ENCODE peak calls at places on chromosomes 11 and 22, in nine cellular contexts. V, T, F, R, X, D, Z, A and Q are unnamed samples.

GRCh38 chr11:3826721-3827120 is 14.0 kb downstream of the RHOG start:
- DNase-seq in T (no peak), F (no peak), D (no peak), Z (no peak), R (no peak), A (no peak), V (no peak), X (no peak), Q (no peak)

GRCh38 chr11:66293777-66294625 is 2.3 kb downstream of the TMEM151A start:
- DNase-seq in A (no peak), Z (no peak), X (no peak), T (no peak), V (no peak), D (no peak), R (peak; percentile 55), F (no peak), Q (no peak)

GRCh38 chr22:36311386-36312085 is 58.6 kb downstream of the APOL1 start:
- DNase-seq in A (no peak), F (no peak), D (no peak), Z (no peak), R (no peak), V (no peak), T (no peak), X (peak; percentile 67), Q (no peak)

GRCh38 chr11:65651589-65652510 is 10.9 kb downstream of the RELA start:
- DNase-seq in R (peak; percentile 58), D (peak; percentile 34), X (peak; percentile 33), Z (no peak), T (peak; percentile 60), V (peak; percentile 78), A (no peak), F (no peak), Q (peak; percentile 64)

GRCh38 chr11:96338910-96339703 is 3.9 kb downstream of the MAML2 start:
- DNase-seq in T (peak; percentile 78), Z (no peak), V (peak; percentile 90), X (peak; percentile 74), F (peak; percentile 67), A (peak; percentile 36), D (no peak), R (peak; percentile 86), Q (no peak)

GRCh38 chr22:39923689-39924088 is 22.8 kb downstream of the GRAP2 start:
- DNase-seq in A (no peak), R (no peak), V (no peak), D (no peak), T (no peak), X (no peak), F (no peak), Z (no peak), Q (no peak)

GRCh38 chr11:7605544-7605943 is 67.8 kb downstream of the CYB5R2 start:
- DNase-seq in F (no peak), R (no peak), Z (no peak), A (no peak), V (peak; percentile 85), D (no peak), X (peak; percentile 15), T (no peak), Q (no peak)

GRCh38 chr11:93648168-93648567 is 13.3 kb upstream of the CEP295 start:
- DNase-seq in T (peak; percentile 10), D (peak; percentile 16), R (no peak), F (peak; percentile 53), X (peak; percentile 30), V (peak; percentile 33), A (no peak), Z (no peak), Q (no peak)

GRCh38 chr11:92552942-92553341 is 328.3 kb downstream of the FAT3 start:
- DNase-seq in A (no peak), X (no peak), T (peak; percentile 2), V (peak; percentile 12), R (no peak), F (peak; percentile 41), Z (no peak), D (no peak), Q (no peak)

GRCh38 chr11:34627197-34627596 is 6.3 kb downstream of the EHF start:
- DNase-seq in X (no peak), T (no peak), V (peak; percentile 93), Z (no peak), R (no peak), F (no peak), D (no peak), A (no peak), Q (no peak)

GRCh38 chr22:47859891-47860290 is 1097.4 kb downstream of the TBC1D22A start:
- DNase-seq in T (no peak), X (no peak), V (no peak), Z (no peak), D (no peak), A (no peak), R (peak; percentile 24), F (no peak), Q (no peak)

GRCh38 chr11:14390669-14391068 is 31.7 kb upstream of the RRAS2 start:
- DNase-seq in Z (no peak), A (no peak), V (no peak), D (no peak), R (no peak), F (no peak), T (peak; percentile 13), X (no peak), Q (no peak)

GRCh38 chr22:25960375-25960774 is 208.9 kb upstream of the SEZ6L start:
- DNase-seq in F (no peak), A (no peak), R (no peak), X (no peak), T (no peak), D (no peak), V (no peak), Z (no peak), Q (no peak)

GRCh38 chr22:22593964-22594656 is 35.0 kb upstream of the PRAME start:
- DNase-seq in F (peak; percentile 27), V (peak; percentile 31), X (peak; percentile 46), Z (peak; percentile 72), R (peak; percentile 86), D (peak; percentile 67), A (peak; percentile 42), T (peak; percentile 62), Q (no peak)

GRCh38 chr22:47102648-47103047 is 340.2 kb downstream of the TBC1D22A start:
- DNase-seq in R (no peak), V (no peak), A (no peak), Z (no peak), T (no peak), X (no peak), F (no peak), D (no peak), Q (no peak)

GRCh38 chr11:70486026-70486415 is 87.7 kb downstream of the CTTN start:
- DNase-seq in D (no peak), A (no peak), Z (no peak), X (no peak), T (no peak), V (no peak), R (no peak), F (no peak), Q (no peak)

GRCh38 chr11:38648597-38648996 is 2050.6 kb upstream of the RAG2 start:
- DNase-seq in F (no peak), R (no peak), D (no peak), Z (no peak), A (no peak), V (peak; percentile 5), T (no peak), X (no peak), Q (no peak)

GRCh38 chr11:57116654-57117053 is 65.1 kb upstream of the LRRC55 start:
- DNase-seq in V (peak; percentile 48), Z (peak; percentile 44), R (peak; percentile 59), X (peak; percentile 76), A (no peak), F (peak; percentile 59), T (peak; percentile 69), D (peak; percentile 32), Q (no peak)

GRCh38 chr11:9219572-9219971 is 45.6 kb downstream of the DENND5A start:
- DNase-seq in X (no peak), A (no peak), T (peak; percentile 80), F (no peak), D (no peak), V (peak; percentile 12), R (no peak), Z (no peak), Q (no peak)

GRCh38 chr11:102177126-102177525 is 66.9 kb downstream of the YAP1 start:
- DNase-seq in Z (no peak), T (peak; percentile 47), R (no peak), D (no peak), X (peak; percentile 57), A (no peak), F (no peak), V (peak; percentile 36), Q (no peak)

GRCh38 chr11:67483901-67484665 is 1.3 kb downstream of the AIP start:
- DNase-seq in F (no peak), X (no peak), Z (no peak), R (peak; percentile 85), A (no peak), V (no peak), T (no peak), D (no peak), Q (no peak)

GRCh38 chr11:21948876-21949275 is 244.0 kb upstream of the ANO5 start:
- DNase-seq in V (peak; percentile 64), Z (no peak), R (no peak), X (no peak), F (no peak), D (no peak), A (no peak), T (no peak), Q (no peak)

GRCh38 chr22:31829505-31829904 is 75.7 kb downstream of the DEPDC5 start:
- DNase-seq in R (peak; percentile 69), V (peak; percentile 96), Z (no peak), A (no peak), F (no peak), X (peak; percentile 97), T (peak; percentile 96), D (peak; percentile 78), Q (peak; percentile 73)

GRCh38 chr11:64533501-64533900 is 57.5 kb upstream of the SLC22A12 start:
- DNase-seq in Z (no peak), V (no peak), F (no peak), R (no peak), X (no peak), D (no peak), T (no peak), A (no peak), Q (no peak)

GRCh38 chr22:37205046-37205445 is 7.2 kb downstream of the SSTR3 start:
- DNase-seq in V (no peak), T (no peak), F (no peak), A (no peak), Z (no peak), R (no peak), D (no peak), X (no peak), Q (peak; percentile 29)

GRCh38 chr22:22591348-22592299 is 32.6 kb upstream of the PRAME start:
- DNase-seq in X (no peak), A (no peak), Z (no peak), R (peak; percentile 38), V (peak; percentile 2), D (no peak), F (peak; percentile 0), T (peak; percentile 4), Q (no peak)

GRCh38 chr11:45030778-45031177 is 80.1 kb upstream of the TP53I11 start:
- DNase-seq in V (no peak), D (no peak), F (no peak), T (no peak), X (no peak), R (no peak), Z (no peak), A (no peak), Q (no peak)

GRCh38 chr22:27139935-27140493 is 482.6 kb downstream of the MIAT start:
- DNase-seq in R (no peak), T (peak; percentile 80), Z (no peak), V (peak; percentile 83), A (peak; percentile 50), D (peak; percentile 62), F (no peak), X (peak; percentile 84), Q (peak; percentile 64)

GRCh38 chr11:130344846-130345245 is 30.1 kb upstream of the ZBTB44 start:
- DNase-seq in Z (no peak), A (no peak), F (no peak), V (no peak), X (no peak), R (no peak), T (no peak), D (no peak), Q (no peak)

GRCh38 chr11:1869427-1870325 is 16.8 kb downstream of the LSP1 start:
- DNase-seq in F (peak; percentile 22), T (no peak), Z (no peak), X (no peak), V (no peak), D (no peak), R (no peak), A (no peak), Q (no peak)

GRCh38 chr11:112012877-112013276 is 12.3 kb upstream of the DLAT start:
- DNase-seq in V (peak; percentile 25), Z (no peak), A (no peak), X (peak; percentile 60), T (peak; percentile 83), F (no peak), R (no peak), D (no peak), Q (no peak)